ENCODE peak calls at places on chromosomes 13 and 19, in five cellular contexts. U is NCI-H146, S is hepatic stellate cell, Y is skeletal muscle cell, Q is HTR-8/SVneo. J is an unnamed sample.

GRCh38 chr13:99634672-99635071 is 133.4 kb downstream of the TM9SF2 start:
- DNase-seq in U (no peak), S (no peak), Y (no peak), Q (no peak), J (no peak)

GRCh38 chr19:53183146-53183545 is 10.0 kb downstream of the ZNF665 start:
- DNase-seq in U (no peak), S (peak; percentile 37), Y (no peak), Q (peak; percentile 47), J (no peak)

GRCh38 chr19:34579281-34580054 is 97.5 kb downstream of the SCGB2B2 start:
- DNase-seq in U (no peak), S (no peak), Y (no peak), Q (no peak), J (no peak)

GRCh38 chr19:29837448-29837961 is 25.7 kb downstream of the CCNE1 start:
- DNase-seq in U (no peak), S (no peak), Y (no peak), Q (no peak), J (no peak)

GRCh38 chr19:41882568-41883462 is at the start of gene ARHGEF1:
- DNase-seq in U (peak; percentile 57), S (peak; percentile 54), Y (no peak), Q (peak; percentile 49), J (no peak)

GRCh38 chr19:13882841-13883240 is 5.9 kb downstream of the NANOS3 start:
- DNase-seq in U (no peak), S (no peak), Y (no peak), Q (no peak), J (no peak)

GRCh38 chr19:5564930-5565329 is 2.8 kb downstream of the TINCR start:
- DNase-seq in U (no peak), S (no peak), Y (no peak), Q (no peak), J (no peak)

GRCh38 chr13:33285420-33286124 is at the start of gene STARD13:
- DNase-seq in U (peak; percentile 32), S (peak; percentile 89), Y (peak; percentile 94), Q (peak; percentile 76), J (no peak)

GRCh38 chr19:2282062-2282861 is at the start of gene PEAK3:
- DNase-seq in U (peak; percentile 12), S (peak; percentile 74), Y (no peak), Q (peak; percentile 44), J (peak; percentile 90)

GRCh38 chr19:38057954-38058690 is 151.1 kb downstream of the SIPA1L3 start:
- DNase-seq in U (peak; percentile 99), S (no peak), Y (no peak), Q (no peak), J (no peak)

GRCh38 chr13:54787754-54788153 is 1759.1 kb downstream of the OLFM4 start:
- DNase-seq in U (no peak), S (no peak), Y (no peak), Q (no peak), J (no peak)

GRCh38 chr13:24147570-24147963 is 13.0 kb upstream of the SPATA13 start:
- DNase-seq in U (no peak), S (no peak), Y (no peak), Q (no peak), J (no peak)

GRCh38 chr19:3114018-3114726 is 20.0 kb downstream of the GNA11 start:
- DNase-seq in U (no peak), S (no peak), Y (no peak), Q (no peak), J (no peak)

GRCh38 chr19:18117692-18118378 is 20.3 kb downstream of the MAST3 start:
- DNase-seq in U (peak; percentile 92), S (peak; percentile 97), Y (no peak), Q (peak; percentile 93), J (peak; percentile 89)

GRCh38 chr19:1155352-1156304 is 18.4 kb downstream of the SBNO2 start:
- DNase-seq in U (no peak), S (no peak), Y (no peak), Q (no peak), J (no peak)

GRCh38 chr13:89380101-89380500 is 1708.9 kb downstream of the SLITRK5 start:
- DNase-seq in U (peak; percentile 7), S (no peak), Y (no peak), Q (no peak), J (peak; percentile 55)

GRCh38 chr19:1811472-1811894 is 593 bp downstream of the ATP8B3 start:
- DNase-seq in U (peak; percentile 2), S (peak; percentile 84), Y (no peak), Q (peak; percentile 70), J (peak; percentile 83)

GRCh38 chr13:95457294-95457693 is 95.2 kb upstream of the CLDN10 start:
- DNase-seq in U (no peak), S (no peak), Y (no peak), Q (no peak), J (no peak)

GRCh38 chr13:23159205-23159586 is 21.6 kb upstream of the SGCG start:
- DNase-seq in U (no peak), S (peak; percentile 21), Y (no peak), Q (peak; percentile 44), J (no peak)

GRCh38 chr19:1252221-1252817 is 3.9 kb downstream of the MIDN start:
- DNase-seq in U (no peak), S (peak; percentile 81), Y (peak; percentile 95), Q (no peak), J (peak; percentile 99)

GRCh38 chr13:48579167-48579918 is 46.5 kb upstream of the RCBTB2 start:
- DNase-seq in U (no peak), S (no peak), Y (no peak), Q (no peak), J (peak; percentile 87)

GRCh38 chr19:49658139-49658517 is 7.5 kb downstream of the IRF3 start:
- DNase-seq in U (no peak), S (no peak), Y (no peak), Q (no peak), J (no peak)

J was measured in HL-60.